ENCODE peak calls at places on chromosomes 1 and 21, in nine cellular contexts. G is cardiac muscle cell; K is bronchial epithelial cell; A is activated CD8-positive, alpha-beta T cell treated with anti-CD3 and anti-CD28 coated beads for 36 hours; Y is AG10803; Z is OCI-LY7; M is fibroblast of lung; B is astrocyte; C is Calu3. R is an unnamed sample.

GRCh38 chr1:177945943-177946650 is 23.8 kb downstream of the SEC16B start:
- DNase-seq in G (peak), K (peak), A (peak), Y (peak), Z (peak), M (peak), B (no peak), C (peak), R (peak)

GRCh38 chr1:34709547-34709946 is 45.3 kb upstream of the GJB5 start:
- DNase-seq in G (peak), K (no peak), A (peak), Y (no peak), Z (no peak), M (no peak), B (no peak), C (no peak), R (peak)

GRCh38 chr1:156124557-156125483 is 10.3 kb downstream of the LMNA start:
- DNase-seq in G (no peak), K (peak), A (peak), Y (peak), Z (no peak), M (peak), B (no peak), C (peak), R (peak)

GRCh38 chr1:157966034-157966671 is 27.3 kb upstream of the KIRREL1 start:
- DNase-seq in G (peak), K (no peak), A (no peak), Y (peak), Z (no peak), M (peak), B (peak), C (peak), R (no peak)

GRCh38 chr1:12456979-12457378 is 161.0 kb downstream of the DHRS3 start:
- DNase-seq in G (peak), K (no peak), A (no peak), Y (peak), Z (no peak), M (peak), B (peak), C (no peak), R (no peak)

GRCh38 chr1:241391926-241392710 is 35.1 kb upstream of the RGS7 start:
- DNase-seq in G (no peak), K (peak), A (no peak), Y (no peak), Z (no peak), M (peak), B (no peak), C (no peak), R (peak)

GRCh38 chr1:197761654-197762053 is 13.6 kb downstream of the DENND1B start:
- DNase-seq in G (no peak), K (no peak), A (no peak), Y (no peak), Z (peak), M (no peak), B (no peak), C (no peak), R (no peak)

GRCh38 chr21:41726970-41727783 is 39.7 kb downstream of the RIPK4 start:
- DNase-seq in G (peak), K (peak), A (no peak), Y (peak), Z (no peak), M (peak), B (peak), C (peak), R (peak)

GRCh38 chr1:162279099-162279498 is 97.6 kb downstream of the SPATA46 start:
- DNase-seq in G (no peak), K (no peak), A (no peak), Y (no peak), Z (no peak), M (no peak), B (no peak), C (no peak), R (no peak)

GRCh38 chr1:150906329-150906728 is 19.4 kb downstream of the CTXND2 start:
- DNase-seq in G (no peak), K (no peak), A (no peak), Y (no peak), Z (no peak), M (no peak), B (no peak), C (peak), R (no peak)

GRCh38 chr1:150906813-150907212 is 19.4 kb upstream of the SETDB1 start:
- DNase-seq in G (no peak), K (no peak), A (no peak), Y (no peak), Z (no peak), M (no peak), B (no peak), C (no peak), R (no peak)

GRCh38 chr1:150902346-150902745 is 15.4 kb downstream of the CTXND2 start:
- DNase-seq in G (no peak), K (no peak), A (no peak), Y (no peak), Z (no peak), M (no peak), B (no peak), C (no peak), R (no peak)

DNA sequence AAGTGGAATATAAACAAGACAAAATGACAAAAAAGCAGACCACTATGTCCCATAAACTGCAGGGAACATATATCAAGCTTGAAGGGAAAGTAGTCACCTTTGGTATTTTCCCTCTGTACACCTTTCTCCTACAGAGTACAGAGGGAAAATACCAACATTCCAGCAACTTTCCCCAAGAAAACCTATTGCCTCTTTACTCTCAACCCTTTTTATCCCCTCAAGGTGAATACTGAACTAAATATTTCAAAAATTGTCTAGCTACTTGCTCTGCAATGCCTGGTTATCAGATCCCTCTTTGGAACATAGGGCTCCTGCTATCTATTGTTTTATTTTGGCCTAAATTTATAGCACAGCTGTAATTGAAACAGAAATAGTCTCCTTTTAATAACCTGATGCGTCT is 15.8 kb downstream of the CTXND2 start:
- DNase-seq in G (no peak), K (no peak), A (no peak), Y (no peak), Z (no peak), M (no peak), B (no peak), C (no peak), R (no peak)
- TF ChIP-seq CTCF in G (no peak), K (no peak), A (no peak), Y (no peak), Z (no peak), M (no peak), B (no peak), C (no peak), R (no peak)

DNA sequence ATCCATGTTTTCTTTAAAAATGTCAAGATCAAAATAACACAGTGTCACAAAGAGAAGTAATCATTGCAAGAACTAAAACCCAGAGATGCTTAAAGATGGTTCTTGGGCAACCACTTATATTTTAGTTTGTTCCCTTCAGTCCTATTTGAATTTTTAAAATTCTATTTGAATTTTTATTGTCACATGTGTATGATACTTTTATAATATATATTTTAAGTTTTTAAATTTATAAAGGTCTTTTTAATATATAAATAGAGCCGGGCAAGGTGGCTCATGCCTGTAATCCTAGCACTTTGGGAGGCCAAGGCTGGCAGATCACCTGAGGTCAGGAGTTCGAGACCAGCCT is 22.3 kb upstream of the DISC1 start:
- DNase-seq in G (no peak), K (no peak), A (no peak), Y (no peak), Z (no peak), M (no peak), B (no peak), C (no peak), R (no peak)
- TF ChIP-seq CTCF in G (no peak), K (no peak), A (peak), Y (no peak), Z (peak), M (no peak), B (no peak), C (no peak), R (no peak)

GRCh38 chr1:26283871-26284596 is 4.1 kb downstream of the SH3BGRL3 start:
- DNase-seq in G (no peak), K (no peak), A (peak), Y (no peak), Z (no peak), M (no peak), B (no peak), C (no peak), R (no peak)
- TF ChIP-seq CTCF in G (no peak), K (no peak), A (no peak), Y (no peak), Z (no peak), M (no peak), B (no peak), C (no peak), R (no peak)

GRCh38 chr1:165070675-165071074 is 285.8 kb downstream of the LMX1A start:
- DNase-seq in G (no peak), K (no peak), A (no peak), Y (no peak), Z (no peak), M (no peak), B (no peak), C (no peak), R (no peak)

GRCh38 chr1:165068716-165069115 is 287.8 kb downstream of the LMX1A start:
- DNase-seq in G (no peak), K (peak), A (no peak), Y (no peak), Z (no peak), M (peak), B (no peak), C (no peak), R (no peak)

GRCh38 chr1:165069829-165070228 is 286.7 kb downstream of the LMX1A start:
- DNase-seq in G (no peak), K (no peak), A (no peak), Y (no peak), Z (no peak), M (no peak), B (no peak), C (no peak), R (no peak)

GRCh38 chr1:165075725-165076370 is 280.7 kb downstream of the LMX1A start:
- DNase-seq in G (peak), K (peak), A (peak), Y (peak), Z (peak), M (peak), B (no peak), C (peak), R (peak)

GRCh38 chr1:165073402-165074007 is 283.0 kb downstream of the LMX1A start:
- DNase-seq in G (peak), K (peak), A (no peak), Y (peak), Z (peak), M (peak), B (peak), C (peak), R (peak)
- TF ChIP-seq CTCF in G (peak), K (peak), A (peak), Y (peak), Z (peak), M (peak), B (peak), C (peak), R (peak)

GRCh38 chr1:30875197-30875596 is 33.4 kb downstream of the SDC3 start:
- DNase-seq in G (no peak), K (no peak), A (no peak), Y (no peak), Z (no peak), M (no peak), B (no peak), C (no peak), R (no peak)

GRCh38 chr1:30878016-30878415 is 30.5 kb downstream of the SDC3 start:
- DNase-seq in G (no peak), K (no peak), A (no peak), Y (no peak), Z (no peak), M (no peak), B (no peak), C (no peak), R (no peak)

GRCh38 chr1:30875916-30876315 is 32.6 kb downstream of the SDC3 start:
- DNase-seq in G (no peak), K (no peak), A (no peak), Y (no peak), Z (no peak), M (no peak), B (no peak), C (no peak), R (no peak)

GRCh38 chr1:30877205-30877912 is 31.2 kb downstream of the SDC3 start:
- DNase-seq in G (peak), K (peak), A (no peak), Y (peak), Z (no peak), M (peak), B (peak), C (no peak), R (peak)

GRCh38 chr1:30876451-30877204 is 31.9 kb downstream of the SDC3 start:
- DNase-seq in G (no peak), K (no peak), A (no peak), Y (no peak), Z (no peak), M (no peak), B (no peak), C (no peak), R (no peak)
- TF ChIP-seq CTCF in G (peak), K (no peak), A (no peak), Y (peak), Z (peak), M (no peak), B (no peak), C (no peak), R (no peak)

GRCh38 chr1:53362851-53363642 is 35.2 kb upstream of the LRP8 start:
- DNase-seq in G (no peak), K (no peak), A (no peak), Y (no peak), Z (peak), M (no peak), B (no peak), C (no peak), R (no peak)
- TF ChIP-seq CTCF in G (no peak), K (no peak), A (no peak), Y (no peak), Z (peak), M (no peak), B (no peak), C (no peak), R (no peak)

DNA sequence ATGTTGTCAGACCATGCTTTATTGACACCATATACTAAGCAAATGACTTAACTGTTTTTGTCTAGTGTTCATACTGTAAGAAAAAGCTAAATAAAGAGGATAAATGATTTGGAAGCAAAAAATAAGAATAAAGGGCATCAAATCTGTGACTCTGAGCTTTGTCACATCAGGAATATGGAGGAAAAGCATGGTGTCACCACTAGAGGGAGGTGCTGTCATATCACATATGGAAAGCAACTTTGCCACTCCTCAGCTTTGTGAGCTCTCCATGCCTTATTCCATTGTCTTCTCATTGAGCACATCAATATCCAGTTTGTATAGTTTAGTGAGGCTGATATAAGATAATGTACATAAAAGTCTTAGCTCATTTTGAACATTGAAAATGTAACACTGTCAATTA is 20.8 kb upstream of the GBP1 start:
- DNase-seq in G (peak), K (no peak), A (peak), Y (peak), Z (peak), M (peak), B (no peak), C (no peak), R (peak)
- TF ChIP-seq CTCF in G (peak), K (no peak), A (peak), Y (peak), Z (peak), M (peak), B (peak), C (no peak), R (peak)

DNA sequence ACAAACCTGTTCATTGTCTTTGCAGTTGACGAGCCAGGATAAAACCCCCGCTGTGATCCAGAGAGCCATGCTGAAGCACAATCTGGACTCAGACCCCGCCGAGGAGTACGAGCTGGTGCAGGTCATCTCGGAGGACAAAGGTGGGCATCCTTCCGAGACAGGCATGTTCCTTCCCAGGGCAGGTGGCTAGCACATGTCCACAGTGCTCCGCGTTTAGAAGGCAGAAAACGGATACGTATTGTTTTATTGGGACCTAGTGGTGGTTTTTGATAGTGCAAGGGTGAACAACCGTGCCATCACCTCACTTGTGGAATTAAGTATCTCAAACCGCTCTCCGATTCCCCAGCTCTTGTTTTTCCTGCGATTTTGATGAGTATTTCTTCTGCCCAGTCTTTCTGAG is 115.3 kb downstream of the COLGALT2 start:
- DNase-seq in G (no peak), K (no peak), A (no peak), Y (no peak), Z (no peak), M (no peak), B (no peak), C (no peak), R (no peak)
- TF ChIP-seq CTCF in G (no peak), K (no peak), A (no peak), Y (peak), Z (peak), M (no peak), B (no peak), C (peak), R (no peak)

GRCh38 chr1:151502035-151502728 is 9.0 kb upstream of the CGN start:
- DNase-seq in G (no peak), K (no peak), A (no peak), Y (no peak), Z (no peak), M (no peak), B (no peak), C (no peak), R (no peak)

GRCh38 chr1:151499355-151499754 is 11.8 kb upstream of the CGN start:
- DNase-seq in G (no peak), K (no peak), A (no peak), Y (no peak), Z (no peak), M (no peak), B (no peak), C (no peak), R (no peak)

GRCh38 chr1:151499930-151500329 is 11.3 kb upstream of the CGN start:
- DNase-seq in G (no peak), K (no peak), A (no peak), Y (no peak), Z (no peak), M (no peak), B (no peak), C (no peak), R (no peak)

GRCh38 chr1:151502859-151503509 is 8.2 kb upstream of the CGN start:
- DNase-seq in G (no peak), K (no peak), A (no peak), Y (no peak), Z (no peak), M (no peak), B (no peak), C (no peak), R (no peak)

GRCh38 chr1:151501474-151501873 is 9.7 kb upstream of the CGN start:
- DNase-seq in G (no peak), K (no peak), A (no peak), Y (no peak), Z (peak), M (no peak), B (no peak), C (peak), R (no peak)
- TF ChIP-seq CTCF in G (peak), K (peak), A (no peak), Y (peak), Z (peak), M (no peak), B (peak), C (peak), R (no peak)